ENCODE peak calls at places on chromosomes 12 and 14, in seven cellular contexts. G is keratinocyte, S is hepatocyte, T is H1, H is HCT116, J is endothelial cell of umbilical vein, U is mammary epithelial cell. C is an unnamed sample.

GRCh38 chr12:67910360-67911292 is 78.6 kb upstream of the IFNG-AS1 start:
- DNase-seq in G (peak; percentile 69), S (no peak), T (no peak), H (no peak), J (no peak), U (peak; percentile 90), C (no peak)

GRCh38 chr12:96810477-96810876 is 96.6 kb upstream of the NEDD1 start:
- DNase-seq in G (no peak), S (no peak), T (no peak), H (no peak), J (peak; percentile 43), U (no peak), C (peak; percentile 54)

GRCh38 chr12:499837-500458 is 40.2 kb downstream of the B4GALNT3 start:
- DNase-seq in G (no peak), S (no peak), T (no peak), H (no peak), J (no peak), U (no peak), C (no peak)

GRCh38 chr14:90504643-90505042 is 107.8 kb downstream of the CALM1 start:
- DNase-seq in G (no peak), S (no peak), T (no peak), H (no peak), J (no peak), U (no peak), C (no peak)

GRCh38 chr12:29710104-29710503 is 73.6 kb downstream of the TMTC1 start:
- DNase-seq in G (no peak), S (no peak), T (no peak), H (no peak), J (no peak), U (no peak), C (peak; percentile 86)

GRCh38 chr12:126510630-126511029 is 1445.4 kb downstream of the AACS start:
- DNase-seq in G (no peak), S (no peak), T (no peak), H (no peak), J (no peak), U (no peak), C (no peak)

GRCh38 chr12:122985590-122986257 is 5.2 kb downstream of the ARL6IP4 start:
- DNase-seq in G (no peak), S (no peak), T (no peak), H (no peak), J (no peak), U (no peak), C (no peak)

GRCh38 chr14:77123381-77124344 is 17.9 kb downstream of the ZDHHC22 start:
- DNase-seq in G (peak; percentile 63), S (peak; percentile 86), T (no peak), H (peak; percentile 70), J (no peak), U (peak; percentile 89), C (no peak)

GRCh38 chr12:106287364-106287763 is 15.2 kb upstream of the TCP11L2 start:
- DNase-seq in G (no peak), S (no peak), T (no peak), H (no peak), J (no peak), U (peak; percentile 74), C (no peak)

GRCh38 chr12:73863541-73863940 is 674.1 kb upstream of the ATXN7L3B start:
- DNase-seq in G (peak; percentile 13), S (no peak), T (no peak), H (peak; percentile 21), J (peak; percentile 68), U (peak; percentile 59), C (no peak)

GRCh38 chr12:93122089-93122488 is 193.0 kb upstream of the EEA1 start:
- DNase-seq in G (peak; percentile 91), S (no peak), T (no peak), H (no peak), J (no peak), U (peak; percentile 95), C (no peak)

GRCh38 chr12:27176765-27177164 is 67.3 kb upstream of the STK38L start:
- DNase-seq in G (peak; percentile 15), S (no peak), T (no peak), H (no peak), J (peak; percentile 54), U (peak; percentile 84), C (no peak)

GRCh38 chr12:30725739-30726138 is 29.0 kb downstream of the CAPRIN2 start:
- DNase-seq in G (peak; percentile 38), S (peak; percentile 7), T (no peak), H (peak; percentile 54), J (peak; percentile 73), U (peak; percentile 57), C (no peak)

GRCh38 chr14:71551291-71551955 is 380.8 kb upstream of the RGS6 start:
- DNase-seq in G (no peak), S (peak; percentile 43), T (no peak), H (no peak), J (no peak), U (peak; percentile 57), C (no peak)

GRCh38 chr14:69259531-69260245 is at the start of gene GALNT16:
- DNase-seq in G (no peak), S (peak; percentile 63), T (peak; percentile 84), H (no peak), J (peak; percentile 22), U (no peak), C (peak; percentile 86)

GRCh38 chr14:69261761-69262331 is 1.9 kb downstream of the GALNT16 start:
- DNase-seq in G (no peak), S (peak; percentile 64), T (peak; percentile 54), H (no peak), J (no peak), U (no peak), C (peak; percentile 42)

GRCh38 chr14:69260246-69260978 is 454 bp downstream of the GALNT16 start:
- DNase-seq in G (no peak), S (peak; percentile 61), T (peak; percentile 79), H (no peak), J (peak; percentile 24), U (peak; percentile 13), C (peak; percentile 89)

GRCh38 chr14:69260979-69261605 is 1.1 kb downstream of the GALNT16 start:
- DNase-seq in G (no peak), S (peak; percentile 76), T (peak; percentile 87), H (no peak), J (no peak), U (no peak), C (peak; percentile 79)

GRCh38 chr14:69259176-69259530 is 805 bp upstream of the GALNT16 start:
- DNase-seq in G (no peak), S (no peak), T (no peak), H (no peak), J (no peak), U (no peak), C (no peak)
- TF ChIP-seq EZH2 in G (no peak), S (no peak), T (peak; percentile 33), H (no peak), J (no peak), U (no peak), C (no peak)

DNA sequence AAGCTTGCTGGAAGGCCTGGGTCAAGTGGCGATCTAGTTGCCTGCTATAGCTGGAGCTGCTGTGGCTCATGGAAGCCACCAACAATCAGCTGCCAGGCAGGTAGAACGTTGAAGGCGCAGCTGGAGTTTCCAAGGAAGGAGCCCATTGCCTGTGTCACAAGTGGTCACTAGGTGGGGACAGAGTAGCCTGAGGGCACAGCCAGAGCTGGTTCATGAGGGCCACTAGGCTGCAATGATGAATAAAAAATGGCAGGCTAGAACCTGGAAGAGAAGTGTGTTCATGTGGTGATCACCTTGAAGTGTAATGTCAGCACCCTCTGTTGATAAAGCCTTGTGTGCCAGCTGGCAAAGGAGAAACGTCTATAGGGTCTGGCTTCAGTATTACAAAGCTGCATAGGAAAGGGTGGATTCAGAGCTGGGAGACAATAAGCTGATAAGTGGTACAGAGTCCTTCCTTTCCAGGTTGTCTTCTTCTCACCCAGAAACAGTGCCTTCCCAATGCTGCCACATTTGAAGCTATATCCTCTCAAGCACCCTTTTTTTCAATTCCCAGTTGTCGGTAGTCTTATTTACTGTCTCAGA is 165.8 kb downstream of the EMP1 start:
- DNase-seq in G (no peak), S (peak; percentile 85), T (peak; percentile 84), H (peak; percentile 77), J (peak; percentile 48), U (peak; percentile 62), C (peak; percentile 83)
- H2AFZ ChIP-seq in G (no peak overlapping the region), S (no peak overlapping the region), T (peak overlapping the region; percentile 10), H (peak overlapping the region; percentile 76), J (no peak overlapping the region), U (no peak overlapping the region), C (peak overlapping the region; percentile 35)

GRCh38 chr12:49902399-49903350 is 1.0 kb downstream of the FAIM2 start:
- DNase-seq in G (no peak), S (no peak), T (no peak), H (no peak), J (no peak), U (no peak), C (peak; percentile 61)
- TF ChIP-seq CTCF in G (no peak), S (no peak), T (peak; percentile 35), H (no peak), J (no peak), U (no peak), C (peak; percentile 18)

DNA sequence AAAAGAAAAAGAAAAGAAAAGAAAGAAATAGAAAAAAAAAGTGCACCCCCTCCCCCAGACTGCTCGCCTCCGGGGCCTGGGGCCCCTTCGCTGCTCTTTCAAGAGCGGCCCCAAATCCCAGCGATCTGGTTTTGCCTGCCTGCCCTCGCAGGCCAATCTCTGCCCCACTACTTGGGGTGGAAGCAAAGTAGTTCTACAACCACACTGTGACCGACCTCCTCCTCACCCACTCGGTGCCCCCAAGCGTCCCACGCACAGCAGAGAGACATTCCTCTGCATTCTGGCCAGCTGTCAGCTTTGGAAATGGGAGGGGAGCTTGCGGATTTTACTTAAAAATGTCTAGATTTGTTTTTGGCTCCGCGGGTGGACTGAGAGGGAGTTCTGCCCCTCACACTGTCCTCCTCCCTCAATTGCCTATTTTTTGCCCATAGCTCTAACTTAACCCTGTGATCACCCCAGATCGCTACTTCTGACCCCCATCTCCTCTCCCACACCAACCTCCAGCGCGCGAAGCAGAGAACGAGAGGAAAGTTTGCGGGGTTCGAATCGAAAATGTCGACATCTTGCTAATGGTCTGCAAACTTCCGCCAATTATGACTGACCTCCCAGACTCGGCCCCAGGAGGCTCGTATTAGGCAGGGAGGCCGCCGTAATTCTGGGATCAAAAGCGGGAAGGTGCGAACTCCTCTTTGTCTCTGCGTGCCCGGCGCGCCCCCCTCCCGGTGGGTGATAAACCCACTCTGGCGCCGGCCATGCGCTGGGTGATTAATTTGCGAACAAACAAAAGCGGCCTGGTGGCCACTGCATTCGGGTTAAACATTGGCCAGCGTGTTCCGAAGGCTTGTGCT is 2.7 kb upstream of the TBX3 start:
- DNase-seq in G (no peak), S (no peak), T (no peak), H (no peak), J (no peak), U (no peak), C (peak; percentile 25)
- TF ChIP-seq EZH2 in G (no peak), S (no peak), T (peak; percentile 91), H (no peak), J (peak; percentile 35), U (no peak), C (peak; percentile 98)

GRCh38 chr12:89704457-89704856 is 4.2 kb downstream of the ATP2B1 start:
- DNase-seq in G (no peak), S (no peak), T (no peak), H (no peak), J (no peak), U (no peak), C (no peak)
- H2AFZ ChIP-seq in G (no peak overlapping the region), S (no peak overlapping the region), T (no peak overlapping the region), H (no peak overlapping the region), J (no peak overlapping the region), U (no peak overlapping the region), C (no peak overlapping the region)